ENCODE peak calls at places on chromosome 1, in five cellular contexts. Y is mesenchymal stem cell, L is IMR-90, V is H1, N is H9. I is an unnamed sample.

GRCh38 chr1:2923351-2923750 is 97.9 kb upstream of the ACTRT2 start:
- DNase-seq in Y (no peak), L (no peak), V (no peak), N (no peak), I (no peak)

GRCh38 chr1:22969224-22969829 is 3.3 kb downstream of the LACTBL1 start:
- DNase-seq in Y (peak; percentile 76), L (peak; percentile 90), V (no peak), N (no peak), I (no peak)

GRCh38 chr1:198657550-198658064 is 18.8 kb downstream of the PTPRC start:
- DNase-seq in Y (peak; percentile 82), L (peak; percentile 98), V (no peak), N (no peak), I (no peak)

GRCh38 chr1:19250629-19251304 is 557 bp downstream of the EMC1 start:
- DNase-seq in Y (peak; percentile 22), L (no peak), V (no peak), N (no peak), I (peak; percentile 27)

GRCh38 chr1:213714645-213715044 is 273.1 kb upstream of the PROX1 start:
- DNase-seq in Y (no peak), L (no peak), V (no peak), N (peak; percentile 44), I (peak; percentile 32)

GRCh38 chr1:183023146-183023600 is at the start of gene LAMC1:
- DNase-seq in Y (peak; percentile 84), L (peak; percentile 80), V (peak; percentile 82), N (peak; percentile 93), I (peak; percentile 91)

GRCh38 chr1:203152158-203153034 is 23.2 kb downstream of the MYBPH start:
- DNase-seq in Y (peak; percentile 61), L (peak; percentile 49), V (no peak), N (peak; percentile 60), I (peak; percentile 46)

GRCh38 chr1:109815809-109816791 is 52.4 kb upstream of the EPS8L3 start:
- DNase-seq in Y (no peak), L (no peak), V (no peak), N (peak; percentile 10), I (no peak)

GRCh38 chr1:162538815-162539431 is 22.6 kb upstream of the UAP1 start:
- DNase-seq in Y (peak; percentile 83), L (peak; percentile 94), V (no peak), N (no peak), I (no peak)

GRCh38 chr1:60575326-60575874 is 501.8 kb upstream of the C1orf87 start:
- DNase-seq in Y (no peak), L (no peak), V (no peak), N (no peak), I (no peak)

GRCh38 chr1:177448652-177449351 is 278.0 kb downstream of the BRINP2 start:
- DNase-seq in Y (no peak), L (no peak), V (no peak), N (no peak), I (no peak)

GRCh38 chr1:25590096-25590824 is 26.3 kb upstream of the MAN1C1 start:
- DNase-seq in Y (peak; percentile 78), L (peak; percentile 59), V (no peak), N (no peak), I (no peak)

GRCh38 chr1:72137665-72138064 is 144.7 kb downstream of the NEGR1 start:
- DNase-seq in Y (no peak), L (no peak), V (no peak), N (no peak), I (no peak)

GRCh38 chr1:1374068-1374860 is 743 bp downstream of the AURKAIP1 start:
- DNase-seq in Y (no peak), L (no peak), V (no peak), N (no peak), I (no peak)

GRCh38 chr1:229664133-229664689 is 38.2 kb downstream of the URB2 start:
- DNase-seq in Y (peak; percentile 81), L (peak; percentile 63), V (no peak), N (no peak), I (no peak)

GRCh38 chr1:83053446-83053845 is 945.5 kb downstream of the TTLL7 start:
- DNase-seq in Y (no peak), L (no peak), V (no peak), N (no peak), I (no peak)

GRCh38 chr1:227952374-227953021 is 4.8 kb upstream of the WNT9A start:
- DNase-seq in Y (no peak), L (no peak), V (no peak), N (no peak), I (no peak)

GRCh38 chr1:164694505-164694904 is 135.5 kb downstream of the PBX1 start:
- DNase-seq in Y (no peak), L (no peak), V (no peak), N (no peak), I (no peak)

GRCh38 chr1:150272379-150272840 is at the start of gene C1orf54:
- DNase-seq in Y (peak; percentile 65), L (peak; percentile 72), V (no peak), N (peak; percentile 83), I (peak; percentile 55)

GRCh38 chr1:35715568-35716002 is 3.1 kb downstream of the C1orf216 start:
- DNase-seq in Y (peak; percentile 75), L (peak; percentile 69), V (no peak), N (peak; percentile 86), I (no peak)

GRCh38 chr1:15124362-15125100 is 29.0 kb upstream of the TMEM51 start:
- DNase-seq in Y (no peak), L (no peak), V (no peak), N (no peak), I (no peak)

GRCh38 chr1:39755965-39756659 is 15.0 kb downstream of the OXCT2 start:
- DNase-seq in Y (no peak), L (no peak), V (no peak), N (no peak), I (no peak)

GRCh38 chr1:100353073-100353801 is 931 bp downstream of the CDC14A start:
- DNase-seq in Y (peak; percentile 48), L (no peak), V (no peak), N (no peak), I (no peak)

GRCh38 chr1:55272994-55273393 is 57.8 kb upstream of the USP24 start:
- DNase-seq in Y (no peak), L (no peak), V (no peak), N (peak; percentile 59), I (no peak)

GRCh38 chr1:31954607-31955283 is 16.6 kb upstream of the PTP4A2 start:
- DNase-seq in Y (peak; percentile 99), L (peak; percentile 99), V (no peak), N (peak; percentile 38), I (no peak)

GRCh38 chr1:2528016-2528415 is 1.6 kb upstream of the PANK4 start:
- DNase-seq in Y (no peak), L (no peak), V (no peak), N (no peak), I (no peak)

GRCh38 chr1:24827737-24828136 is 82.5 kb downstream of the CLIC4 start:
- DNase-seq in Y (no peak), L (peak; percentile 44), V (no peak), N (no peak), I (no peak)

GRCh38 chr1:181190362-181191035 is 102.0 kb downstream of the IER5 start:
- DNase-seq in Y (no peak), L (no peak), V (no peak), N (no peak), I (no peak)

DNA sequence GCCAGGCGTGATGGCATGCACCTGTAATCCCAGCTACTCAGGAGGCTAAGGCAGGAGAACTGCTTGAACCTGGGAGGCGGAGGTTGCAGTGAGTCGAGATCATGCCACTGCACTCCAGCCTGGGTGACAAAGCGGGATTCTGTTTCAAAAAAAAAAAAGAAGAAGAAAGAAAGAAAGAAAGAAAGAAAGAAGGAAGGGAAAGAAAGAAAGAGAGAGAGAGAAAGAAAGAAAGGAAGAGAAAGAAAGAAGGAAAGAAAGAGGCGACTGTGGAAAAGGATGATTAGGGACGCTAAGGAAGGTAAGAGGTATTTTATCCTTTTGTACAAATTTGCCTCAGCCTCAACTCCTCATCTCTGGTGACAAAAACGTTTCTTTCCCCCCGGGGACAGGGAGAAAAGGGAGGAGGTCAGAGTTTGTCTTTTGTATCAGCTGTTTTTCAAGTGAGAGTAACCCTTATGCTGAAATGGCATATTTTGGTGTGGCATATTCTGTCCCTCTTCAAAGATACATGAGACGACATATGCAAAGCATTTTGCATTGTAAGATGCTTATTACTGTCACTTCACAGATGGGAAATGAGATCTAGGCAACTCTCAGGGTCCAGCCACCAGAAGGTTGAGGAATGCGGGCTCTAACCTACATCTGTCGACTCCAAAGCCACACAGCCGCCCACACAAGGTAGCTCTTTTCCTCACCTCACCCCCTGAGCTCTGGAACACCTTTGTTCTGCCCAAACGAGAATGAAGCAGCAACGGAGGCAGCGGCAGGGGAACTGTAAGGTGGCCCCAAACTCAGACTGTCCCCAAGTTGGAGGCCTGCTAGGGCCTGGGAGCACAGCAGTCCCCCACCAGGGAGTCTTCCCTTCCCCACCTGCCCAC is 38.0 kb downstream of the NUAK2 start:
- DNase-seq in Y (no peak), L (no peak), V (no peak), N (no peak), I (no peak)
- H3K14ac ChIP-seq in Y (peak overlapping the region; percentile 63), L (peak overlapping the region; percentile 95), V (no peak overlapping the region), N (no peak overlapping the region), I (peak overlapping the region; percentile 50)

GRCh38 chr1:107138767-107139445 is 1.9 kb upstream of the NTNG1 start:
- DNase-seq in Y (no peak), L (peak; percentile 13), V (no peak), N (no peak), I (no peak)
- H2BK15ac ChIP-seq in Y (no peak overlapping the region), L (no peak overlapping the region), V (peak overlapping the region; percentile 61), N (no peak overlapping the region), I (no peak overlapping the region)

GRCh38 chr1:94103608-94104007 is 17.3 kb downstream of the ABCA4 start:
- DNase-seq in Y (no peak), L (no peak), V (no peak), N (no peak), I (no peak)

GRCh38 chr1:94100785-94101612 is 19.9 kb downstream of the ABCA4 start:
- DNase-seq in Y (no peak), L (no peak), V (no peak), N (no peak), I (no peak)

GRCh38 chr1:94101613-94101940 is 19.4 kb downstream of the ABCA4 start:
- DNase-seq in Y (no peak), L (peak; percentile 11), V (no peak), N (no peak), I (no peak)

GRCh38 chr1:94100129-94100784 is 20.7 kb downstream of the ABCA4 start:
- DNase-seq in Y (no peak), L (no peak), V (no peak), N (no peak), I (no peak)

DNA sequence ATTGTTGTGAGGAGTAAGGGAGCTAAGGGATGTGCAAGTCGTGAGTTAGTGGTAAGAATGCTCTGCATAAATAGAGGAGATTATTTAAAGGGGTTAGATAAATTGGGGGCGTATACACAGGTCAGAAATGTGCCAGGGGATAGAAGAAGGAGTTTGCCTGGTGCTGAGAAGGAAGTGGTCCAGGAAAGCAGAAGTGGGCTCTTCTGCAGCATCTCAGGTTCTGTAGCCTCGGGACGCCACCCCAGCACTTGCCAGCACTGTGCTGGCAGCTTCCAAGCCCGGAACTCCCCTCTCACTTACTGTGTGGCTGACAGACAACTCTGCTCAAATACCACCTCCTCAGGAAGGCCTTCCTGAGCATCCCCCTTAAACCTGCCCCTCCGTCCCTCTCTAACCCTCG is 18.8 kb downstream of the ABCA4 start:
- DNase-seq in Y (no peak), L (no peak), V (no peak), N (no peak), I (no peak)
- H2BK120ac ChIP-seq in Y (no peak overlapping the region), L (no peak overlapping the region), V (no peak overlapping the region), N (no peak overlapping the region), I (no peak overlapping the region)

DNA sequence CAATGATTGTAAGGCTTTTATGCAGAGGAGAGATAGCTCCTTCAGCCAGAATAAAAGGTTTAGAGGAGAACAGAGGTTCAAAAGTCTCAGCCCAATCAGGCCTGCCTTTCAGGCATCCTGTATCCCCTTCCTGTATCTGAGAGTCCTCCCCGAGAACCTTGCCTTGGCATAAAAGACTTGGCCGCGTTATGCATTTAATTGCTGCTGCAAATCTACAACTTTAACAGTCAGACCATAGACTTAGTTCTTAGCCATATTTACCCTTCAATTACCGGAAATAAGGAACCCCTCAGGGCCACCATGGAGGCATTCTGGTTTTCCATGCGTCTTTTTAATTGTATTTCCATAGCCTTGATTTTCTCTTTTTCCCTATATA is 18.3 kb upstream of the HYI start:
- DNase-seq in Y (no peak), L (no peak), V (no peak), N (no peak), I (no peak)
- H3K14ac ChIP-seq in Y (no peak overlapping the region), L (peak overlapping the region; percentile 97), V (no peak overlapping the region), N (no peak overlapping the region), I (no peak overlapping the region)